ENCODE peak calls at places on chromosomes 6 and 20, in nine cellular contexts. One of them, this sample, is unnamed.

GRCh38 chr6:34059136-34059731 is 86.7 kb downstream of the GRM4 start:
- DNase-seq in progenitor cell of endocrine pancreas: no peak
- DNase-seq in heart right ventricle: no peak
- DNase-seq in Peyer's patch: no peak
- DNase-seq in heart left ventricle: no peak
- DNase-seq in upper lobe of right lung: no peak
- DNase-seq in psoas muscle: no peak
- DNase-seq in fibroblast of mammary gland: peak
- DNase-seq in RWPE1: no peak
- DNase-seq in this sample: no peak

GRCh38 chr6:7542878-7543394 is 1.5 kb downstream of the DSP start:
- DNase-seq in heart right ventricle: peak
- DNase-seq in psoas muscle: peak
- DNase-seq in heart left ventricle: peak
- DNase-seq in upper lobe of right lung: peak
- DNase-seq in RWPE1: peak
- DNase-seq in Peyer's patch: no peak
- DNase-seq in fibroblast of mammary gland: peak
- DNase-seq in progenitor cell of endocrine pancreas: peak
- DNase-seq in this sample: peak

GRCh38 chr6:96015321-96015790 is 418 bp upstream of the FUT9 start:
- DNase-seq in heart left ventricle: no peak
- DNase-seq in heart right ventricle: no peak
- DNase-seq in psoas muscle: no peak
- DNase-seq in RWPE1: no peak
- DNase-seq in fibroblast of mammary gland: no peak
- DNase-seq in upper lobe of right lung: no peak
- DNase-seq in progenitor cell of endocrine pancreas: peak
- DNase-seq in Peyer's patch: no peak
- DNase-seq in this sample: peak

GRCh38 chr6:139820191-139820590 is 445.7 kb upstream of the CITED2 start:
- DNase-seq in progenitor cell of endocrine pancreas: no peak
- DNase-seq in heart left ventricle: no peak
- DNase-seq in psoas muscle: no peak
- DNase-seq in Peyer's patch: no peak
- DNase-seq in RWPE1: peak
- DNase-seq in fibroblast of mammary gland: peak
- DNase-seq in heart right ventricle: no peak
- DNase-seq in upper lobe of right lung: no peak
- DNase-seq in this sample: no peak

GRCh38 chr6:43089874-43090556 is 13.9 kb downstream of the PTK7 start:
- DNase-seq in upper lobe of right lung: peak
- DNase-seq in heart right ventricle: no peak
- DNase-seq in heart left ventricle: no peak
- DNase-seq in Peyer's patch: no peak
- DNase-seq in progenitor cell of endocrine pancreas: no peak
- DNase-seq in fibroblast of mammary gland: no peak
- DNase-seq in psoas muscle: no peak
- DNase-seq in RWPE1: no peak
- DNase-seq in this sample: no peak

GRCh38 chr6:101393291-101394251 is at the start of gene GRIK2:
- DNase-seq in progenitor cell of endocrine pancreas: peak
- DNase-seq in heart left ventricle: peak
- DNase-seq in upper lobe of right lung: peak
- DNase-seq in Peyer's patch: no peak
- DNase-seq in heart right ventricle: no peak
- DNase-seq in RWPE1: peak
- DNase-seq in psoas muscle: no peak
- DNase-seq in fibroblast of mammary gland: peak
- DNase-seq in this sample: peak

GRCh38 chr20:31544600-31544999 is 30.4 kb downstream of the HM13 start:
- DNase-seq in RWPE1: no peak
- DNase-seq in heart left ventricle: no peak
- DNase-seq in fibroblast of mammary gland: no peak
- DNase-seq in psoas muscle: no peak
- DNase-seq in heart right ventricle: no peak
- DNase-seq in progenitor cell of endocrine pancreas: no peak
- DNase-seq in Peyer's patch: no peak
- DNase-seq in upper lobe of right lung: no peak
- DNase-seq in this sample: no peak

GRCh38 chr6:6781172-6781876 is 192.8 kb downstream of the LY86 start:
- DNase-seq in heart right ventricle: peak
- DNase-seq in heart left ventricle: no peak
- DNase-seq in psoas muscle: peak
- DNase-seq in progenitor cell of endocrine pancreas: no peak
- DNase-seq in RWPE1: peak
- DNase-seq in fibroblast of mammary gland: peak
- DNase-seq in Peyer's patch: no peak
- DNase-seq in upper lobe of right lung: no peak
- DNase-seq in this sample: no peak

GRCh38 chr6:3841066-3841454 is 8.1 kb upstream of the FAM50B start:
- DNase-seq in heart left ventricle: no peak
- DNase-seq in progenitor cell of endocrine pancreas: no peak
- DNase-seq in upper lobe of right lung: no peak
- DNase-seq in heart right ventricle: no peak
- DNase-seq in Peyer's patch: no peak
- DNase-seq in psoas muscle: no peak
- DNase-seq in fibroblast of mammary gland: no peak
- DNase-seq in RWPE1: no peak
- DNase-seq in this sample: no peak

GRCh38 chr6:106692112-106692822 is 62.9 kb downstream of the QRSL1 start:
- DNase-seq in Peyer's patch: no peak
- DNase-seq in RWPE1: peak
- DNase-seq in heart left ventricle: no peak
- DNase-seq in psoas muscle: no peak
- DNase-seq in upper lobe of right lung: no peak
- DNase-seq in fibroblast of mammary gland: peak
- DNase-seq in progenitor cell of endocrine pancreas: no peak
- DNase-seq in heart right ventricle: no peak
- DNase-seq in this sample: no peak

GRCh38 chr6:75128881-75129570 is 76.8 kb downstream of the COL12A1 start:
- DNase-seq in heart left ventricle: no peak
- DNase-seq in RWPE1: no peak
- DNase-seq in fibroblast of mammary gland: peak
- DNase-seq in progenitor cell of endocrine pancreas: no peak
- DNase-seq in psoas muscle: no peak
- DNase-seq in heart right ventricle: no peak
- DNase-seq in Peyer's patch: no peak
- DNase-seq in upper lobe of right lung: no peak
- DNase-seq in this sample: no peak

GRCh38 chr6:88086792-88087191 is 39.2 kb downstream of the SPACA1 start:
- DNase-seq in progenitor cell of endocrine pancreas: no peak
- DNase-seq in heart left ventricle: no peak
- DNase-seq in fibroblast of mammary gland: no peak
- DNase-seq in psoas muscle: no peak
- DNase-seq in RWPE1: no peak
- DNase-seq in Peyer's patch: no peak
- DNase-seq in upper lobe of right lung: no peak
- DNase-seq in heart right ventricle: no peak
- DNase-seq in this sample: no peak

GRCh38 chr6:153702671-153703070 is 336.4 kb upstream of the OPRM1 start:
- DNase-seq in psoas muscle: no peak
- DNase-seq in upper lobe of right lung: no peak
- DNase-seq in heart right ventricle: no peak
- DNase-seq in Peyer's patch: no peak
- DNase-seq in fibroblast of mammary gland: peak
- DNase-seq in heart left ventricle: no peak
- DNase-seq in progenitor cell of endocrine pancreas: no peak
- DNase-seq in RWPE1: no peak
- DNase-seq in this sample: no peak

GRCh38 chr20:62818592-62819493 is 2.0 kb downstream of the COL9A3 start:
- DNase-seq in Peyer's patch: no peak
- DNase-seq in RWPE1: peak
- DNase-seq in fibroblast of mammary gland: peak
- DNase-seq in heart right ventricle: peak
- DNase-seq in progenitor cell of endocrine pancreas: no peak
- DNase-seq in psoas muscle: peak
- DNase-seq in heart left ventricle: peak
- DNase-seq in upper lobe of right lung: no peak
- DNase-seq in this sample: peak

GRCh38 chr6:141610741-141611140 is 522.0 kb upstream of the GJE1 start:
- DNase-seq in RWPE1: peak
- DNase-seq in progenitor cell of endocrine pancreas: no peak
- DNase-seq in Peyer's patch: no peak
- DNase-seq in upper lobe of right lung: no peak
- DNase-seq in heart right ventricle: no peak
- DNase-seq in fibroblast of mammary gland: peak
- DNase-seq in psoas muscle: no peak
- DNase-seq in heart left ventricle: no peak
- DNase-seq in this sample: no peak

GRCh38 chr6:71138416-71138815 is 150.2 kb upstream of the OGFRL1 start:
- DNase-seq in heart left ventricle: no peak
- DNase-seq in Peyer's patch: no peak
- DNase-seq in RWPE1: peak
- DNase-seq in psoas muscle: no peak
- DNase-seq in upper lobe of right lung: no peak
- DNase-seq in fibroblast of mammary gland: no peak
- DNase-seq in heart right ventricle: no peak
- DNase-seq in progenitor cell of endocrine pancreas: no peak
- DNase-seq in this sample: no peak

GRCh38 chr20:11776687-11777086 is 141.0 kb upstream of the BTBD3 start:
- DNase-seq in RWPE1: no peak
- DNase-seq in heart left ventricle: no peak
- DNase-seq in psoas muscle: no peak
- DNase-seq in heart right ventricle: no peak
- DNase-seq in progenitor cell of endocrine pancreas: no peak
- DNase-seq in Peyer's patch: no peak
- DNase-seq in upper lobe of right lung: no peak
- DNase-seq in fibroblast of mammary gland: peak
- DNase-seq in this sample: no peak

GRCh38 chr6:146913842-146914562 is 290.2 kb upstream of the STXBP5 start:
- DNase-seq in fibroblast of mammary gland: peak
- DNase-seq in heart left ventricle: peak
- DNase-seq in progenitor cell of endocrine pancreas: peak
- DNase-seq in RWPE1: peak
- DNase-seq in heart right ventricle: peak
- DNase-seq in Peyer's patch: no peak
- DNase-seq in upper lobe of right lung: peak
- DNase-seq in psoas muscle: peak
- DNase-seq in this sample: peak

GRCh38 chr6:7591770-7592169 is 1.8 kb downstream of the SNRNP48 start:
- DNase-seq in fibroblast of mammary gland: no peak
- DNase-seq in RWPE1: no peak
- DNase-seq in heart right ventricle: no peak
- DNase-seq in progenitor cell of endocrine pancreas: no peak
- DNase-seq in psoas muscle: no peak
- DNase-seq in heart left ventricle: no peak
- DNase-seq in upper lobe of right lung: no peak
- DNase-seq in Peyer's patch: no peak
- DNase-seq in this sample: no peak

GRCh38 chr6:21176197-21176596 is 417.4 kb upstream of the SOX4 start:
- DNase-seq in psoas muscle: no peak
- DNase-seq in upper lobe of right lung: no peak
- DNase-seq in heart right ventricle: no peak
- DNase-seq in heart left ventricle: no peak
- DNase-seq in RWPE1: peak
- DNase-seq in fibroblast of mammary gland: peak
- DNase-seq in Peyer's patch: no peak
- DNase-seq in progenitor cell of endocrine pancreas: no peak
- DNase-seq in this sample: no peak

GRCh38 chr6:33049323-33049722 is 24.1 kb downstream of the HLA-DPA1 start:
- DNase-seq in heart right ventricle: no peak
- DNase-seq in upper lobe of right lung: no peak
- DNase-seq in fibroblast of mammary gland: peak
- DNase-seq in heart left ventricle: no peak
- DNase-seq in progenitor cell of endocrine pancreas: no peak
- DNase-seq in psoas muscle: no peak
- DNase-seq in Peyer's patch: no peak
- DNase-seq in RWPE1: no peak
- DNase-seq in this sample: no peak
- TF ChIP-seq CTCF in heart right ventricle: peak
- TF ChIP-seq CTCF in upper lobe of right lung: peak
- TF ChIP-seq CTCF in fibroblast of mammary gland: peak
- TF ChIP-seq CTCF in heart left ventricle: no peak
- TF ChIP-seq CTCF in progenitor cell of endocrine pancreas: peak
- TF ChIP-seq CTCF in psoas muscle: no peak
- TF ChIP-seq CTCF in Peyer's patch: peak
- TF ChIP-seq CTCF in RWPE1: no peak
- TF ChIP-seq CTCF in this sample: no peak

GRCh38 chr6:170040906-170041305 is 250.0 kb downstream of the DLL1 start:
- DNase-seq in fibroblast of mammary gland: no peak
- DNase-seq in progenitor cell of endocrine pancreas: no peak
- DNase-seq in psoas muscle: no peak
- DNase-seq in Peyer's patch: no peak
- DNase-seq in heart right ventricle: no peak
- DNase-seq in RWPE1: no peak
- DNase-seq in upper lobe of right lung: no peak
- DNase-seq in heart left ventricle: no peak
- DNase-seq in this sample: no peak
- TF ChIP-seq CTCF in fibroblast of mammary gland: no peak
- TF ChIP-seq CTCF in progenitor cell of endocrine pancreas: no peak
- TF ChIP-seq CTCF in psoas muscle: no peak
- TF ChIP-seq CTCF in Peyer's patch: no peak
- TF ChIP-seq CTCF in heart right ventricle: no peak
- TF ChIP-seq CTCF in RWPE1: no peak
- TF ChIP-seq CTCF in upper lobe of right lung: no peak
- TF ChIP-seq CTCF in heart left ventricle: no peak
- TF ChIP-seq CTCF in this sample: no peak

DNA sequence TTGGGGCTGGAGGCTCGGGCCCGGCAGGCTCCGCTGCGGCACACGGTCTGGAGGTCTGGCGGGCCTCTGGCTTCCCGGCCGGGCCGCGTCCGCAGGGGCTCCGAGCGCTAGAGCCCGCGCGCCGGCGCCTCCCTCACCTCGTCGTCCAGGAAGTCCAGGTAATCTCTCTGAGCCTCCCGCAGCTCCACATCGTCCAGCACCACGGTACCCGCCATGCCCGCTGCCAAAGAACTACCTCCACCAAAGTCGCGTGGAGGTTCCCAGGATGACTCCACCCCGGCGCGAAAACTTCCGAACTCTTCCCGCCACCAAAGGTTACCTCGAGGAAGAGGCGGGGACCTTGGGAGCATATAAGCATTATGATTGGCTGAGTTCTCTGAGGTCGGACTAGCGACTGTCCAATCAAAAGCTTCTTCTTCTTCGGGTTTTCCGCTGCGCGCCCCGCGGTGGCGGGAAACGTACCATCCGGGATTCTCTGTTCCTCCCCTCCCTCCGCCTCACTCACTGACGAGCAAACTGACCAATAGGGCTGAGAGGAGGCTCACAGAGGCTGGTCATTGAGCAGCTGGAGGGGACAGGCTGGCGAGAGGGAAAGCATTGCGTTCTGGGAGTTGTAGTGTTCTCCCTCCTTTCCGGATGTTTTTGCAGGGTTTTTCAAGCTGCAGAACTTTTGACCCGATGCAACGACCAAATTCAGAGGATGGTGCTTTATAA is at the start of gene MCM3:
- DNase-seq in upper lobe of right lung: peak
- DNase-seq in psoas muscle: peak
- DNase-seq in fibroblast of mammary gland: peak
- DNase-seq in heart left ventricle: peak
- DNase-seq in heart right ventricle: peak
- DNase-seq in RWPE1: peak
- DNase-seq in Peyer's patch: peak
- DNase-seq in progenitor cell of endocrine pancreas: peak
- DNase-seq in this sample: peak
- TF ChIP-seq CTCF in upper lobe of right lung: peak
- TF ChIP-seq CTCF in psoas muscle: no peak
- TF ChIP-seq CTCF in fibroblast of mammary gland: no peak
- TF ChIP-seq CTCF in heart left ventricle: no peak
- TF ChIP-seq CTCF in heart right ventricle: peak
- TF ChIP-seq CTCF in RWPE1: no peak
- TF ChIP-seq CTCF in Peyer's patch: no peak
- TF ChIP-seq CTCF in progenitor cell of endocrine pancreas: no peak
- TF ChIP-seq CTCF in this sample: no peak

GRCh38 chr6:117265425-117266266 is at the start of gene VGLL2:
- DNase-seq in progenitor cell of endocrine pancreas: peak
- DNase-seq in heart right ventricle: no peak
- DNase-seq in Peyer's patch: no peak
- DNase-seq in upper lobe of right lung: peak
- DNase-seq in fibroblast of mammary gland: peak
- DNase-seq in RWPE1: no peak
- DNase-seq in psoas muscle: peak
- DNase-seq in heart left ventricle: peak
- DNase-seq in this sample: peak
- TF ChIP-seq CTCF in progenitor cell of endocrine pancreas: peak
- TF ChIP-seq CTCF in heart right ventricle: peak
- TF ChIP-seq CTCF in Peyer's patch: no peak
- TF ChIP-seq CTCF in upper lobe of right lung: no peak
- TF ChIP-seq CTCF in fibroblast of mammary gland: no peak
- TF ChIP-seq CTCF in RWPE1: no peak
- TF ChIP-seq CTCF in psoas muscle: peak
- TF ChIP-seq CTCF in heart left ventricle: no peak
- TF ChIP-seq CTCF in this sample: peak

This sample was measured in neural crest cell.